ENCODE peak calls at places on chromosome 4, in four cellular contexts. One of them, this sample, is unnamed.

GRCh38 chr4:142222127-142222526 is 585.7 kb downstream of the IL15 start:
- DNase-seq in HepG2: no peak
- DNase-seq in HCT116: no peak
- DNase-seq in K562: no peak
- DNase-seq in this sample: no peak

GRCh38 chr4:140296335-140296753 is 77.1 kb upstream of the SCOC start:
- DNase-seq in HepG2: peak
- DNase-seq in HCT116: peak
- DNase-seq in K562: no peak
- DNase-seq in this sample: no peak

GRCh38 chr4:169253904-169254303 is 16.9 kb downstream of the SH3RF1 start:
- DNase-seq in HepG2: no peak
- DNase-seq in HCT116: no peak
- DNase-seq in K562: no peak
- DNase-seq in this sample: no peak

GRCh38 chr4:99403380-99404194 is 31.6 kb downstream of the ADH7 start:
- DNase-seq in HepG2: peak
- DNase-seq in HCT116: no peak
- DNase-seq in K562: no peak
- DNase-seq in this sample: no peak

GRCh38 chr4:25527044-25527443 is 128.6 kb upstream of the SLC34A2 start:
- DNase-seq in HepG2: no peak
- DNase-seq in HCT116: no peak
- DNase-seq in K562: no peak
- DNase-seq in this sample: no peak

GRCh38 chr4:10090467-10091250 is 25.9 kb downstream of the WDR1 start:
- DNase-seq in HepG2: no peak
- DNase-seq in HCT116: no peak
- DNase-seq in K562: no peak
- DNase-seq in this sample: no peak

GRCh38 chr4:138400528-138400927 is 158.4 kb upstream of the SLC7A11 start:
- DNase-seq in HepG2: no peak
- DNase-seq in HCT116: no peak
- DNase-seq in K562: no peak
- DNase-seq in this sample: no peak

GRCh38 chr4:71133491-71133890 is 140.0 kb downstream of the DCK start:
- DNase-seq in HepG2: no peak
- DNase-seq in HCT116: no peak
- DNase-seq in K562: no peak
- DNase-seq in this sample: no peak

GRCh38 chr4:25936696-25937095 is 22.7 kb downstream of the SMIM20 start:
- DNase-seq in HepG2: no peak
- DNase-seq in HCT116: no peak
- DNase-seq in K562: peak
- DNase-seq in this sample: no peak

GRCh38 chr4:105548483-105548882 is 3.9 kb upstream of the ARHGEF38 start:
- DNase-seq in HepG2: no peak
- DNase-seq in HCT116: no peak
- DNase-seq in K562: no peak
- DNase-seq in this sample: no peak

GRCh38 chr4:184228306-184228705 is 10.6 kb upstream of the ENPP6 start:
- DNase-seq in HepG2: no peak
- DNase-seq in HCT116: no peak
- DNase-seq in K562: no peak
- DNase-seq in this sample: no peak

GRCh38 chr4:7295917-7296660 is 103.8 kb downstream of the SORCS2 start:
- DNase-seq in HepG2: no peak
- DNase-seq in HCT116: peak
- DNase-seq in K562: peak
- DNase-seq in this sample: no peak

GRCh38 chr4:106344324-106344970 is 24.1 kb downstream of the GIMD1 start:
- DNase-seq in HepG2: peak
- DNase-seq in HCT116: no peak
- DNase-seq in K562: no peak
- DNase-seq in this sample: no peak

GRCh38 chr4:111808174-111808573 is 337.1 kb upstream of the FAM241A start:
- DNase-seq in HepG2: no peak
- DNase-seq in HCT116: no peak
- DNase-seq in K562: no peak
- DNase-seq in this sample: no peak

GRCh38 chr4:82733636-82734035 is 65.0 kb downstream of the SCD5 start:
- DNase-seq in HepG2: no peak
- DNase-seq in HCT116: no peak
- DNase-seq in K562: no peak
- DNase-seq in this sample: no peak

GRCh38 chr4:15233626-15234025 is 194.2 kb upstream of the C1QTNF7 start:
- DNase-seq in HepG2: no peak
- DNase-seq in HCT116: no peak
- DNase-seq in K562: no peak
- DNase-seq in this sample: no peak

GRCh38 chr4:77852892-77853495 is 9.6 kb upstream of the MRPL1 start:
- DNase-seq in HepG2: no peak
- DNase-seq in HCT116: no peak
- DNase-seq in K562: no peak
- DNase-seq in this sample: no peak

GRCh38 chr4:169314906-169315305 is 44.1 kb upstream of the SH3RF1 start:
- DNase-seq in HepG2: peak
- DNase-seq in HCT116: peak
- DNase-seq in K562: no peak
- DNase-seq in this sample: no peak

GRCh38 chr4:1731180-1731579 is 9.9 kb downstream of the TACC3 start:
- DNase-seq in HepG2: no peak
- DNase-seq in HCT116: no peak
- DNase-seq in K562: no peak
- DNase-seq in this sample: no peak

GRCh38 chr4:148292596-148293175 is 149.5 kb downstream of the NR3C2 start:
- DNase-seq in HepG2: peak
- DNase-seq in HCT116: no peak
- DNase-seq in K562: no peak
- DNase-seq in this sample: no peak

GRCh38 chr4:174697896-174698295 is 131.2 kb downstream of the GLRA3 start:
- DNase-seq in HepG2: no peak
- DNase-seq in HCT116: no peak
- DNase-seq in K562: no peak
- DNase-seq in this sample: no peak

GRCh38 chr4:6095023-6095817 is 77.0 kb upstream of the C4orf50 start:
- DNase-seq in HepG2: no peak
- DNase-seq in HCT116: no peak
- DNase-seq in K562: no peak
- DNase-seq in this sample: peak

GRCh38 chr4:16461362-16461761 is 235.1 kb upstream of the TAPT1 start:
- DNase-seq in HepG2: no peak
- DNase-seq in HCT116: no peak
- DNase-seq in K562: no peak
- DNase-seq in this sample: no peak

GRCh38 chr4:184312126-184312525 is 94.5 kb upstream of the ENPP6 start:
- DNase-seq in HepG2: no peak
- DNase-seq in HCT116: no peak
- DNase-seq in K562: no peak
- DNase-seq in this sample: no peak

GRCh38 chr4:48968814-48969213 is 17.3 kb upstream of the CWH43 start:
- DNase-seq in HepG2: no peak
- DNase-seq in HCT116: no peak
- DNase-seq in K562: no peak
- DNase-seq in this sample: no peak

GRCh38 chr4:14908635-14909034 is 93.6 kb upstream of the CPEB2 start:
- DNase-seq in HepG2: no peak
- DNase-seq in HCT116: peak
- DNase-seq in K562: no peak
- DNase-seq in this sample: peak

GRCh38 chr4:145507636-145508035 is 26.0 kb downstream of the SMAD1 start:
- DNase-seq in HepG2: peak
- DNase-seq in HCT116: no peak
- DNase-seq in K562: no peak
- DNase-seq in this sample: no peak

GRCh38 chr4:145513020-145513621 is 31.5 kb downstream of the SMAD1 start:
- DNase-seq in HepG2: peak
- DNase-seq in HCT116: no peak
- DNase-seq in K562: no peak
- DNase-seq in this sample: no peak

DNA sequence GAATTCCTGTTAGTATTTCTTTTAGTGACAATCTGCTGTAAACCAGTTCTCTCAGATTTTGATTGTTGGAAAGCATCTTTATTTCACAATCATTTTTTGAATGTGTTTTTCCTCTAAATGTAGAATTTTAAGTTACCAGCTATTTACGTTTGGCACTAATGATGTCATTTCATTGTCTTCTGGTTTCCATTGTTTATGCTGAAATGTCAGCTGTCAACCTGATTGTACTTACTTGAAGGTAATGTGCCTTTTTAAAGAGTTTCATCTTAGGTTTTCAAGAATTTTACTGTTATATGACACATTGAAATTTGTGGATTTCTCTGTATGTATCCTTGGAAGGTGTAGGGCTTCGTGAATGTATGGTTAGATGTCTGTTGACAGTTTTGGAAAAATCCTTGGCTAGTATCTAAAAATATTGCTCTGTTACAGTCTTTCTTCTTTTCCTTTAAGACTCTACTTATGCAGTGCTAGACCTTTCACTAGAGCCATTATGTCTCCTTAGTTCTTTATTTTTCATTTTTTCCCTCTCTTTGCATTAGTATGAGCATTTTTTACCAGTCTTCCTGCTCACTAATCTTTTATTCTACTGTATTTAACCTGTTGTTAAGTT is 30.4 kb downstream of the SMAD1 start:
- DNase-seq in HepG2: no peak
- DNase-seq in HCT116: peak
- DNase-seq in K562: no peak
- DNase-seq in this sample: no peak
- TF ChIP-seq SIN3A in HepG2: no peak
- TF ChIP-seq SIN3A in HCT116: no peak
- TF ChIP-seq SIN3A in K562: no peak
- TF ChIP-seq SIN3A in this sample: no peak

DNA sequence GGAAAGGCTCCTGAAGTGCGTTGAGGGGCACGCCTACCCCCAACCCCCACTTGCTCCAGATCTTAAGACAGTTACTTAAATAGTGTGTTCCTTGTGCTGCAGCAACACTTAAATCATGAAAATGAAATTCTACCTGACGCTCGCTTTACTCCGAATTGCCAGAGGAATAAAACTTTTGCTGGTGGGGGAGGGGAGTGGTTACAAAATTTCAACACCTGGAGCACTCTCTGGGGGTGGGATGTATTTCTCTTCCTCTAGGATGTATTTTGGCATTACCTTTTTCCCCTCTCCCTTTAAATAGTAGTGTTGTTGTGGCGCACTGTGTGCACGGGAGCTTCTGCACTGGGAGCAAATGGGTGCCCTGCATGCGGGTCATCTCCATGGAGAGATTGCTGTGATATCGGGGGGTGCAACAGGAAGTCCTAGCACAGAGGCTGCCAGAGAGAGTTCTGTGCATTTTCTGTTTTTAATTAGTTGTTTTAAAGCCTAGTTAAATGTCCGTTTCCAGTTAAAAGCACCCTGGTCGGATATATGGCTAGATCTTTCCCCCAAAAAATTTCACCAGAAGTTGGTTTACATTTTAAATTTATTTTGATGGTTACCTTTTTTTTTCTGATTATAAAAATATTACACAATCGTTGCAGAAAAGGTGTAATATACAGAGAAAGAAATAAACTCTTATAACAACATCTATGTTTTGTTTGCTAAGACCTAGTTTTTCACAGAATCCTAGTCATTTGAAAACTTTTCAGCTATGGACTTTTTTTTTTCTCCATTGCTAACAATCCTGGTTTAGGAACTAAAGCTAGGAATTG is 207.6 kb downstream of the SOWAHB start:
- DNase-seq in HepG2: no peak
- DNase-seq in HCT116: no peak
- DNase-seq in K562: no peak
- DNase-seq in this sample: no peak
- H3K4me3 ChIP-seq in HepG2: no peak
- H3K4me3 ChIP-seq in HCT116: peak
- H3K4me3 ChIP-seq in K562: no peak
- H3K4me3 ChIP-seq in this sample: peak

GRCh38 chr4:113335771-113336170 is 286.3 kb downstream of the ANK2 start:
- DNase-seq in HepG2: no peak
- DNase-seq in HCT116: no peak
- DNase-seq in K562: no peak
- DNase-seq in this sample: no peak

GRCh38 chr4:113330200-113330599 is 280.7 kb downstream of the ANK2 start:
- DNase-seq in HepG2: no peak
- DNase-seq in HCT116: no peak
- DNase-seq in K562: no peak
- DNase-seq in this sample: no peak

GRCh38 chr4:113331811-113332210 is 282.4 kb downstream of the ANK2 start:
- DNase-seq in HepG2: no peak
- DNase-seq in HCT116: no peak
- DNase-seq in K562: no peak
- DNase-seq in this sample: no peak

GRCh38 chr4:113336556-113336955 is 287.1 kb downstream of the ANK2 start:
- DNase-seq in HepG2: no peak
- DNase-seq in HCT116: no peak
- DNase-seq in K562: no peak
- DNase-seq in this sample: no peak

GRCh38 chr4:113332701-113333100 is 283.2 kb downstream of the ANK2 start:
- DNase-seq in HepG2: no peak
- DNase-seq in HCT116: no peak
- DNase-seq in K562: no peak
- DNase-seq in this sample: no peak
- TF ChIP-seq TCF7L2 in HepG2: no peak
- TF ChIP-seq TCF7L2 in HCT116: no peak
- TF ChIP-seq TCF7L2 in K562: no peak
- TF ChIP-seq TCF7L2 in this sample: no peak

DNA sequence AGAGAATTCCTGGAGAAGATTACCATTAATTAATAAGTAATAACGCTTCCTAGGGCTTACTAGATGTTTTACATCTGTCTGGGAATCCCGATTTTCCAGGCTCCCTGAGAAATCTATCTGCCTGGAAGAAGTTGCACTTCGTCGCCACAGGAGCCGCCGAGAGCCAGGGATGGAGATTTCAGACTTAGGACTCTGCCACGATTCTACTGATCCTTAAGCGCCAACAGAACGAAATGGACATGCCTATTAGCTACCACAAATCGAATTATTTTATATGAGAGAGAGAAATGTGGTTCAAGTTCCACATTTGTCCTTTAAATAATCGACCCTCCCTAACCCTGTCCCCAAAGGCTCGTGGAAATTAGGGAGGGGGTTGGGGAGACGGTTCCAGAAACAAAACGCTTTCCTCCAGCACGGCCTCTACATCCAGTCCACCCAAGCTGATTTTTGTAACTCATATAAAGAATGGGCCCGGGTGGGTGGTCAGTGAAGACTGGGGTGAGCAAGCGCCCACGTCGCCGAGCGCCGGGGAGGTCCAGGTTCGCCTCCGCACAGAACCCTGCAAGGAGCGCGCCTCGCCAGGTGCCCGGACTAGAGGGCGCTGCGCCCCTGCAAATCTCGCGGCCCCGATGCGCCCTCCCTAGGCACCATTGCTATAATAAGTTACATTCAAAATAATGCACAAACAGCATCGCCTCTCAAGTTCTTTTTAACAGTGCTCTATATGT is 1.9 kb upstream of the FAT1 start:
- DNase-seq in HepG2: peak
- DNase-seq in HCT116: peak
- DNase-seq in K562: peak
- DNase-seq in this sample: peak
- TF ChIP-seq SIN3A in HepG2: no peak
- TF ChIP-seq SIN3A in HCT116: no peak
- TF ChIP-seq SIN3A in K562: no peak
- TF ChIP-seq SIN3A in this sample: no peak